ENCODE peak calls at places on chromosome 21, in seven cellular contexts. M, P, H, Q, J, O and E are unnamed samples.

GRCh38 chr21:45834026-45834715 is 147.4 kb upstream of the COL6A1 start:
- DNase-seq in M (no peak), J (no peak), H (no peak), Q (no peak), P (no peak), O (no peak), E (no peak)

GRCh38 chr21:18249542-18250152 is 5.0 kb downstream of the CHODL start:
- DNase-seq in M (no peak), J (no peak), Q (no peak), P (no peak), H (no peak), O (no peak), E (no peak)

GRCh38 chr21:31911138-31911907 is 38.5 kb downstream of the HUNK start:
- DNase-seq in Q (peak), P (no peak), O (no peak), M (no peak), H (no peak), J (no peak), E (no peak)

GRCh38 chr21:14382486-14382834 is 486 bp downstream of the HSPA13 start:
- DNase-seq in J (no peak), H (no peak), M (no peak), Q (peak), O (no peak), P (no peak), E (peak)

GRCh38 chr21:37407719-37408455 is 41.3 kb downstream of the DYRK1A start:
- DNase-seq in O (no peak), M (no peak), J (no peak), Q (no peak), P (no peak), H (no peak), E (no peak)

GRCh38 chr21:39489380-39489924 is 37.7 kb downstream of the SH3BGR start:
- DNase-seq in M (no peak), O (no peak), Q (no peak), J (no peak), P (no peak), H (no peak), E (no peak)

GRCh38 chr21:34914239-34914638 is 134.9 kb downstream of the RUNX1 start:
- DNase-seq in J (no peak), Q (no peak), H (no peak), O (no peak), P (no peak), M (no peak), E (no peak)

GRCh38 chr21:37861561-37861960 is 54.7 kb downstream of the KCNJ6 start:
- DNase-seq in O (no peak), Q (no peak), P (no peak), M (no peak), H (no peak), J (no peak), E (no peak)

GRCh38 chr21:34924194-34924593 is 124.9 kb downstream of the RUNX1 start:
- DNase-seq in P (no peak), H (no peak), M (no peak), Q (no peak), J (no peak), O (no peak), E (no peak)

GRCh38 chr21:44397431-44398031 is 44.1 kb downstream of the TRPM2 start:
- DNase-seq in H (no peak), O (no peak), P (no peak), Q (no peak), M (no peak), J (no peak), E (no peak)

GRCh38 chr21:17527240-17527639 is 14.4 kb downstream of the CXADR start:
- DNase-seq in J (no peak), H (no peak), M (no peak), P (no peak), Q (peak), O (no peak), E (no peak)

GRCh38 chr21:43331962-43332458 is 94.9 kb downstream of the SIK1 start:
- DNase-seq in P (no peak), J (no peak), O (peak), Q (no peak), H (no peak), M (no peak), E (peak)

GRCh38 chr21:45009616-45010015 is 64.8 kb upstream of the ADARB1 start:
- DNase-seq in J (no peak), O (no peak), Q (no peak), H (no peak), M (no peak), P (no peak), E (no peak)

GRCh38 chr21:45590726-45591618 is 48.7 kb upstream of the SLC19A1 start:
- DNase-seq in M (no peak), J (no peak), H (no peak), P (peak), O (no peak), Q (peak), E (no peak)

GRCh38 chr21:29637126-29637525 is 302.7 kb downstream of the GRIK1 start:
- DNase-seq in O (no peak), J (no peak), P (no peak), M (no peak), Q (no peak), H (no peak), E (no peak)

GRCh38 chr21:17730782-17731181 is 88.4 kb downstream of the C21orf91 start:
- DNase-seq in H (no peak), P (no peak), Q (no peak), J (no peak), O (no peak), M (no peak), E (no peak)

GRCh38 chr21:39048064-39048463 is 135.2 kb downstream of the PSMG1 start:
- DNase-seq in J (no peak), O (no peak), P (no peak), Q (peak), M (peak), H (no peak), E (no peak)

GRCh38 chr21:44931501-44932365 is 8.1 kb upstream of the SLX9 start:
- DNase-seq in P (no peak), O (no peak), Q (no peak), J (no peak), H (no peak), M (no peak), E (no peak)

GRCh38 chr21:43919871-43920801 is 55.1 kb downstream of the AGPAT3 start:
- DNase-seq in O (no peak), J (no peak), M (no peak), H (no peak), P (no peak), Q (no peak), E (no peak)

GRCh38 chr21:45599146-45599581 is 44.4 kb upstream of the PCBP3 start:
- DNase-seq in M (no peak), O (no peak), P (no peak), J (no peak), Q (no peak), H (no peak), E (no peak)

GRCh38 chr21:42747746-42748351 is 94.4 kb downstream of the PDE9A start:
- DNase-seq in M (no peak), H (no peak), Q (no peak), J (no peak), O (no peak), P (no peak), E (no peak)

GRCh38 chr21:16072692-16073091 is 342.9 kb downstream of the USP25 start:
- DNase-seq in M (no peak), O (no peak), H (no peak), P (no peak), J (no peak), Q (no peak), E (no peak)

GRCh38 chr21:39348355-39349210 is at the start of gene HMGN1:
- DNase-seq in M (peak), P (peak), Q (peak), O (peak), J (peak), H (peak), E (peak)

GRCh38 chr21:29155118-29155932 is 24.9 kb downstream of the MAP3K7CL start:
- DNase-seq in P (no peak), J (no peak), O (no peak), Q (peak), M (no peak), H (no peak), E (peak)

GRCh38 chr21:41868062-41868710 is 11.0 kb downstream of the PRDM15 start:
- DNase-seq in M (no peak), O (no peak), J (no peak), Q (no peak), H (no peak), P (no peak), E (no peak)

GRCh38 chr21:38037416-38037815 is 121.2 kb upstream of the KCNJ6 start:
- DNase-seq in M (no peak), J (no peak), H (no peak), O (no peak), P (no peak), Q (peak), E (no peak)

GRCh38 chr21:37297364-37297763 is 30.2 kb upstream of the VPS26C start:
- DNase-seq in P (no peak), J (no peak), O (no peak), M (no peak), Q (no peak), H (no peak), E (no peak)

GRCh38 chr21:44444286-44444931 is 10.9 kb upstream of the LRRC3 start:
- DNase-seq in J (no peak), Q (no peak), H (no peak), P (peak), O (no peak), M (peak), E (no peak)

GRCh38 chr21:19510653-19511052 is 1107.1 kb upstream of the TMPRSS15 start:
- DNase-seq in O (no peak), Q (no peak), H (no peak), P (no peak), M (no peak), J (no peak), E (no peak)

GRCh38 chr21:34808569-34809204 is 139.9 kb downstream of the CLIC6 start:
- DNase-seq in Q (no peak), H (no peak), J (no peak), P (no peak), M (no peak), O (no peak), E (no peak)

GRCh38 chr21:34743831-34744230 is 75.0 kb downstream of the CLIC6 start:
- DNase-seq in J (no peak), M (no peak), Q (peak), O (no peak), H (no peak), P (no peak), E (no peak)

GRCh38 chr21:45580181-45580575 is 37.9 kb upstream of the SLC19A1 start:
- DNase-seq in O (no peak), J (no peak), M (peak), P (no peak), Q (no peak), H (no peak), E (no peak)

GRCh38 chr21:26513212-26513611 is 59.9 kb downstream of the CYYR1 start:
- DNase-seq in J (no peak), O (no peak), H (no peak), P (no peak), M (no peak), Q (no peak), E (no peak)

GRCh38 chr21:39061766-39062165 is 121.5 kb downstream of the PSMG1 start:
- DNase-seq in P (no peak), M (no peak), H (no peak), Q (no peak), O (no peak), J (no peak), E (no peak)

GRCh38 chr21:39674794-39675193 is 62.1 kb downstream of the B3GALT5 start:
- DNase-seq in M (no peak), J (no peak), O (no peak), P (no peak), Q (no peak), H (no peak), E (no peak)

GRCh38 chr21:32599146-32599925 is 12.8 kb downstream of the CFAP298 start:
- DNase-seq in J (no peak), H (no peak), P (no peak), M (no peak), O (no peak), Q (no peak), E (peak)

GRCh38 chr21:45228171-45228641 is 59.5 kb downstream of the POFUT2 start:
- DNase-seq in J (no peak), Q (peak), H (no peak), M (no peak), P (peak), O (no peak), E (no peak)

GRCh38 chr21:42312626-42313104 is 2.5 kb downstream of the TFF3 start:
- DNase-seq in Q (no peak), J (no peak), O (peak), M (no peak), H (no peak), P (no peak), E (no peak)

GRCh38 chr21:19998450-19998849 is 999.8 kb upstream of the NCAM2 start:
- DNase-seq in J (no peak), H (no peak), Q (no peak), P (no peak), M (no peak), O (no peak), E (no peak)